ENCODE peak calls at places on chromosomes 2 and 18, in ten cellular contexts. Q is aorta, Z is cardiac fibroblast, K is lower leg skin, V is neural progenitor cell, S is mucosa of descending colon, Y is tibial artery, I is fibroblast of lung, A is cardiac muscle cell, B is kidney epithelial cell. O is an unnamed sample.
A peak's percentile ranks its signal among the peaks of the same experiment; 100 is the strongest.

GRCh38 chr2:127857494-127857818 is 499 bp downstream of the POLR2D start:
- DNase-seq in Q (no peak), Z (no peak), K (no peak), V (peak; percentile 21), S (no peak), Y (peak; percentile 33), I (peak; percentile 13), A (no peak), B (no peak), O (no peak)

GRCh38 chr2:171712051-171712450 is 24.8 kb downstream of the DYNC1I2 start:
- DNase-seq in Q (no peak), Z (peak; percentile 86), K (no peak), V (no peak), S (no peak), Y (no peak), I (peak; percentile 86), A (no peak), B (no peak), O (no peak)

GRCh38 chr2:189646521-189646920 is 14.7 kb upstream of the ASNSD1 start:
- DNase-seq in Q (no peak), Z (no peak), K (no peak), V (no peak), S (no peak), Y (no peak), I (no peak), A (no peak), B (no peak), O (no peak)

GRCh38 chr2:222547108-222547507 is 108.8 kb downstream of the FARSB start:
- DNase-seq in Q (no peak), Z (no peak), K (no peak), V (no peak), S (no peak), Y (no peak), I (no peak), A (no peak), B (no peak), O (no peak)

GRCh38 chr2:9407363-9407811 is 15.9 kb downstream of the ITGB1BP1 start:
- DNase-seq in Q (no peak), Z (no peak), K (no peak), V (no peak), S (no peak), Y (no peak), I (no peak), A (no peak), B (no peak), O (no peak)

GRCh38 chr2:226295123-226295522 is 504.5 kb downstream of the IRS1 start:
- DNase-seq in Q (no peak), Z (peak; percentile 40), K (no peak), V (no peak), S (no peak), Y (no peak), I (peak; percentile 44), A (no peak), B (no peak), O (no peak)

GRCh38 chr2:27138111-27138510 is 1.1 kb downstream of the PRR30 start:
- DNase-seq in Q (no peak), Z (no peak), K (no peak), V (no peak), S (no peak), Y (no peak), I (no peak), A (no peak), B (no peak), O (no peak)

GRCh38 chr2:121735520-121736074 is 1.1 kb downstream of the NIFK start:
- DNase-seq in Q (no peak), Z (peak; percentile 36), K (no peak), V (no peak), S (no peak), Y (no peak), I (no peak), A (no peak), B (no peak), O (no peak)

GRCh38 chr2:84846041-84846663 is 34.7 kb downstream of the TRABD2A start:
- DNase-seq in Q (no peak), Z (peak; percentile 24), K (peak; percentile 52), V (no peak), S (no peak), Y (no peak), I (peak; percentile 74), A (no peak), B (no peak), O (no peak)

GRCh38 chr2:15588329-15588919 is 3.2 kb upstream of the DDX1 start:
- DNase-seq in Q (no peak), Z (peak; percentile 58), K (no peak), V (peak; percentile 72), S (peak; percentile 46), Y (no peak), I (peak; percentile 49), A (peak; percentile 74), B (no peak), O (no peak)

GRCh38 chr18:2495381-2495780 is 75.9 kb downstream of the METTL4 start:
- DNase-seq in Q (no peak), Z (no peak), K (no peak), V (no peak), S (no peak), Y (no peak), I (peak; percentile 81), A (no peak), B (no peak), O (no peak)

GRCh38 chr2:196957881-196958525 is 31.5 kb upstream of the PGAP1 start:
- DNase-seq in Q (no peak), Z (no peak), K (no peak), V (peak; percentile 75), S (no peak), Y (no peak), I (no peak), A (no peak), B (no peak), O (no peak)

GRCh38 chr2:164510895-164511294 is 110.4 kb downstream of the GRB14 start:
- DNase-seq in Q (no peak), Z (peak; percentile 30), K (peak; percentile 85), V (no peak), S (no peak), Y (no peak), I (no peak), A (no peak), B (no peak), O (no peak)

GRCh38 chr18:62521588-62521987 is 1.2 kb upstream of the ZCCHC2 start:
- DNase-seq in Q (no peak), Z (peak; percentile 13), K (no peak), V (no peak), S (no peak), Y (no peak), I (peak; percentile 11), A (no peak), B (no peak), O (no peak)

DNA sequence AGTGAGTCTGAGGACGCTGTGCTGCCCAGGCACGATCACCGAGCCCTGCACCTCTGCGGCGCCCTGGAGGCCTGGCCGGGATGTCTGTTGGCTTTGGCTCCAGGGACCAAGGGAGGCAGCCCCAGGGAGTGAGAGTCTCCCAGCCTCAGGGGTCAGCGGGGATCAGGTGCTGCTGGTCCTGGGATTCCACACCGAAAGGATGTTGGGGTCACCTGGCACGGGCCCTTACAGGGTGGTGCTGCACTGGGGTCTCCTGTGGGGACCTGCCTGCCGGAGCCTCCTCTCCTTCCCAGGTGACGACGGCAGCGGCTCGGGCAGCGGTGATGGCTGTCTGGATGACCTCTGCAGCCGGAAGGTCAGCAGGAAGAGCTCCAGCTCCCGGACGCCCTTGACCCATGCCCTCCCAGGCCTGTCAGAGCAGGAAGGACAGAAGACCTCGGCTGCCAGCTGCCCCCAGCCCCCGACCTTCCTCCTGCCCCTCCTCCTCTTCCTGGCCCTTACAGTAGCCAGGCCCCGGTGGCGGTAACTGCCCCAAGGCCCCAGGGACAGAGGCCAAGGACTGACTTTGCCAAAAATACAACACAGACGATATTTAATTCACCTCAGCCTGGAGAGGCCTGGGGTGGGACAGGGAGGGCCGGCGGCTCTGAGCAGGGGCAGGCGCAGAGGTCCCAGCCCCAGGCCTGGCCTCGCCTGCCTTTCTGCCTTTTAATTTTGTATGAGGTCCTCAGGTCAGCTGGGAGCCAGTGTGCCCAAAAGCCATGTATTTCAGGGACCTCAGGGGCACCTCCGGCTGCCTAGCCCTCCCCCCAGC is 30.5 kb downstream of the GPC1 start:
- DNase-seq in Q (peak; percentile 70), Z (no peak), K (peak; percentile 85), V (no peak), S (no peak), Y (peak; percentile 62), I (no peak), A (no peak), B (no peak), O (no peak)
- H3K4me3 ChIP-seq in Q (no peak overlapping the region), Z (no peak overlapping the region), K (no peak overlapping the region), V (no peak overlapping the region), S (no peak overlapping the region), Y (no peak overlapping the region), I (no peak overlapping the region), A (no peak overlapping the region), B (no peak overlapping the region), O (no peak overlapping the region)

DNA sequence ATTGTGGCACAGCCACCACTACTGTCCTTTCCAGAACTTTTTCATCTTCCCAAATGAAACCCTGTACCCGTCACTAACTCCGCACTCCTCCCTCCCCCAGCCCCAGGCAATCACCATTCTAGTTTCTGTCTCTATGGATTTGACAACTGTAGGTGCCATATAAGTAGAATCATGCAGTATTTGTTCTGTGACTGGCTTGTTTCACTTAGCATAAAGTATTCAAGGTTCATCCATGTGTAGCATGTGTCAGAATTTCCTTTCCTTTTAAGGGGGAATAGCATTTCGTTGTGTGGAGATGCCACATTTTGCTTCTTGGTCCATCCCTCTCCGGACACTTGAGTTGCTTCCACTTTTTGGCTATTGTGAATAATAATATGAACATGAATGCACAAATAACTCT is 842 bp upstream of the CKAP2L start:
- DNase-seq in Q (no peak), Z (no peak), K (no peak), V (no peak), S (no peak), Y (no peak), I (no peak), A (no peak), B (no peak), O (no peak)
- H3K4me3 ChIP-seq in Q (peak overlapping the region; percentile 38), Z (no peak overlapping the region), K (peak overlapping the region; percentile 73), V (peak overlapping the region; percentile 80), S (no peak overlapping the region), Y (peak overlapping the region; percentile 62), I (peak overlapping the region; percentile 92), A (peak overlapping the region; percentile 88), B (peak overlapping the region; percentile 92), O (peak overlapping the region; percentile 95)

GRCh38 chr2:173090291-173090877 is 14.7 kb downstream of the MAP3K20 start:
- DNase-seq in Q (peak; percentile 68), Z (peak; percentile 56), K (no peak), V (peak; percentile 11), S (no peak), Y (no peak), I (peak; percentile 84), A (peak; percentile 77), B (no peak), O (no peak)
- H3K4me3 ChIP-seq in Q (no peak overlapping the region), Z (no peak overlapping the region), K (no peak overlapping the region), V (no peak overlapping the region), S (no peak overlapping the region), Y (peak overlapping the region; percentile 34), I (peak overlapping the region; percentile 26), A (no peak overlapping the region), B (no peak overlapping the region), O (no peak overlapping the region)

DNA sequence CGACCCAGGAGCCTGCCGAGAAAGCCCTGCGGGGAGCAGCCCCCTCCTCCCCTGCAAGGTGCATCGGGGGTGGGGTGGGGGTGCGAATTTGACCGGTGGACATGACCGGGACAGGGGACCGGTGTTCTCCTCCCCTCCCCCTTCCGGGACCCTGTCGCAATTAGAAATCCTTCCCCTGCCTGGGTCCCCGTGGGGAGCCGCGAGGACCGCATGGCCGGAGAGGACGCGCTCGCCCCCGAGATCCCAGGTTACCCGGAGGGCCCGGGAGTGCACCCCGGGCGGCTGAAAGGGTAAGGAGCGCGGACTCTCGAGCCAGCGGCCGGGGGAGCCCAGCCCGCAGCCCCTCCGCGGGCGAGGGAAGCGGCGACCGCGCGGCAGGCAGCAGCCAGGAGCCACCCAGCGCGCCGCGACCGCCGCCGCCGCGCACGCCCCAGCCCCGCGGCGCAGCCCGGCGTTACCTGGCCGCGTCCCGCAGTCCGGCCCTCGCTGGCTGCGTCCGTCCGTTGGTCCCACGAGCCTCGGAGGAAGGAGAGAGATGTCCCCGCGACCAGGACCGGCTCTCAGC is 477 bp downstream of the DLGAP1 start:
- DNase-seq in Q (peak; percentile 67), Z (no peak), K (no peak), V (no peak), S (no peak), Y (no peak), I (no peak), A (no peak), B (no peak), O (no peak)
- H3K4me3 ChIP-seq in Q (peak overlapping the region; percentile 50), Z (peak overlapping the region; percentile 36), K (peak overlapping the region; percentile 8), V (peak overlapping the region; percentile 82), S (no peak overlapping the region), Y (peak overlapping the region; percentile 71), I (no peak overlapping the region), A (peak overlapping the region; percentile 36), B (peak overlapping the region; percentile 45), O (peak overlapping the region; percentile 29)